ENCODE peak calls at places on chromosomes 13 and 19, in six cellular contexts. J, B, N, R, L and C are unnamed samples. For H3K36me3, the result is how much of the 10 kb centered on the place peaks cover.

GRCh38 chr13:101300531-101300930 is 115.8 kb downstream of the NALCN start:
- ATAC-seq in R (no peak), B (no peak), N (no peak), J (no peak), L (no peak), C (no peak)

GRCh38 chr19:35287713-35288112 is 4.2 kb upstream of the MAG start:
- ATAC-seq in L (no peak), R (no peak), N (no peak), B (no peak), J (no peak), C (no peak)

GRCh38 chr19:49676690-49677231 is 310 bp upstream of the PRMT1 start:
- ATAC-seq in R (peak), N (peak), L (peak), J (peak), B (peak), C (peak)

GRCh38 chr13:28991764-28992163 is 171.6 kb downstream of the MTUS2 start:
- ATAC-seq in J (no peak), B (peak), L (no peak), R (no peak), N (no peak), C (no peak)

GRCh38 chr13:101747039-101747438 is 294.6 kb downstream of the ITGBL1 start:
- ATAC-seq in B (no peak), N (no peak), R (no peak), J (no peak), L (no peak), C (no peak)

GRCh38 chr19:47698631-47699359 is 14.4 kb upstream of the EHD2 start:
- ATAC-seq in N (peak), L (no peak), R (no peak), B (no peak), J (no peak), C (no peak)

GRCh38 chr13:24911135-24911524 is 147.2 kb downstream of the RNF17 start:
- ATAC-seq in J (no peak), B (no peak), L (no peak), N (no peak), R (peak), C (no peak)

GRCh38 chr19:43839139-43839538 is 12.0 kb downstream of the ZNF283 start:
- ATAC-seq in L (no peak), R (no peak), J (no peak), B (no peak), N (no peak), C (no peak)

GRCh38 chr19:15433519-15434069 is 14.8 kb upstream of the AKAP8L start:
- ATAC-seq in B (no peak), J (no peak), R (no peak), N (no peak), L (no peak), C (no peak)

GRCh38 chr13:20995245-20995829 is 66.0 kb downstream of the LATS2 start:
- ATAC-seq in R (no peak), N (no peak), L (no peak), B (no peak), J (peak), C (no peak)

GRCh38 chr19:49339364-49340068 is 4.3 kb downstream of the CD37 start:
- ATAC-seq in B (peak), J (peak), R (peak), N (peak), L (peak), C (peak)

GRCh38 chr19:459724-460511 is 915 bp downstream of the SHC2 start:
- ATAC-seq in L (peak), J (peak), R (peak), B (peak), N (peak), C (peak)

GRCh38 chr19:16085115-16085514 is 8.8 kb downstream of the TPM4 start:
- ATAC-seq in J (no peak), R (peak), B (no peak), L (no peak), N (no peak), C (no peak)

GRCh38 chr13:44368599-44369368 is 4.8 kb upstream of the SERP2 start:
- ATAC-seq in B (no peak), R (no peak), J (no peak), N (no peak), L (no peak), C (no peak)

GRCh38 chr13:111011899-111012298 is 97.0 kb upstream of the ANKRD10 start:
- ATAC-seq in R (no peak), N (no peak), J (no peak), B (peak), L (no peak), C (no peak)

GRCh38 chr19:47035127-47035494 is 13.3 kb downstream of the TMEM160 start:
- ATAC-seq in B (no peak), J (no peak), N (no peak), L (peak), R (peak), C (no peak)

GRCh38 chr13:80224468-80224867 is 116.5 kb downstream of the SPRY2 start:
- ATAC-seq in B (no peak), R (no peak), N (no peak), J (no peak), L (no peak), C (no peak)

GRCh38 chr19:16061943-16062342 is 14.4 kb upstream of the TPM4 start:
- ATAC-seq in R (no peak), B (no peak), N (no peak), L (no peak), J (no peak), C (no peak)

GRCh38 chr13:40181203-40181845 is 485.1 kb downstream of the FOXO1 start:
- ATAC-seq in R (no peak), B (peak), L (no peak), J (peak), N (no peak), C (no peak)

GRCh38 chr13:50357586-50358118 is 342.4 kb downstream of the KCNRG start:
- ATAC-seq in L (peak), N (peak), J (peak), B (peak), R (peak), C (peak)

GRCh38 chr19:34201133-34201532 is 28.8 kb downstream of the LSM14A start:
- ATAC-seq in J (no peak), N (no peak), B (no peak), R (no peak), L (no peak), C (no peak)
- H3K36me3 ChIP-seq in J (under half), N (under half), B (half or more), R (under half), L (under half), C (under half)

DNA sequence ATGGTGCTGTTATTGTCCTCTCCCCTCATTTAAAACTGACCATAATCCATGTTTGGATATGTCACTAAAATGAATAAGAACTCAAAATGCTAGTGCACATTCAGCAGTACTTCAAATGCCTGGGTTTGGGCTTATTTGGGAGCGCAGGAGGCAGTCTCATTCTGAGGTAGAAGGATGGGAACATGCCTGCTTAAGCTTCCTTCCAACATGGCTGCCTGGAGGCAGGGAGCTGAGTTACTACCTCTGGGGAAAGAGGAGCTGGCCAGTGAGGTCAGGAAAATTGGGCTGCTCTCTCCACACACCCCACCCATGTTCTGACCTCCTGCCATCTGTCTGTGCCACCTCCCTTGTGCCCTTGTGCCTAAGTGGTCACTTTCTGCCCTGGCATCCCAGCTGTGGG is 85.7 kb downstream of the PTPRS start:
- ATAC-seq in L (no peak), R (no peak), N (no peak), J (no peak), B (no peak), C (no peak)
- H3K36me3 ChIP-seq in L (under half), R (under half), N (under half), J (under half), B (under half), C (half or more)

GRCh38 chr19:19050731-19051130 is 13.1 kb upstream of the SLC25A42 start:
- ATAC-seq in L (no peak), B (no peak), R (no peak), N (no peak), J (no peak), C (no peak)
- H3K36me3 ChIP-seq in L (under half), B (half or more), R (half or more), N (under half), J (under half), C (under half)

GRCh38 chr13:52177276-52177675 is 17.9 kb upstream of the NEK3 start:
- ATAC-seq in J (no peak), N (no peak), R (no peak), L (no peak), B (no peak), C (no peak)
- H3K36me3 ChIP-seq in J (under half), N (under half), R (under half), L (under half), B (half or more), C (under half)

DNA sequence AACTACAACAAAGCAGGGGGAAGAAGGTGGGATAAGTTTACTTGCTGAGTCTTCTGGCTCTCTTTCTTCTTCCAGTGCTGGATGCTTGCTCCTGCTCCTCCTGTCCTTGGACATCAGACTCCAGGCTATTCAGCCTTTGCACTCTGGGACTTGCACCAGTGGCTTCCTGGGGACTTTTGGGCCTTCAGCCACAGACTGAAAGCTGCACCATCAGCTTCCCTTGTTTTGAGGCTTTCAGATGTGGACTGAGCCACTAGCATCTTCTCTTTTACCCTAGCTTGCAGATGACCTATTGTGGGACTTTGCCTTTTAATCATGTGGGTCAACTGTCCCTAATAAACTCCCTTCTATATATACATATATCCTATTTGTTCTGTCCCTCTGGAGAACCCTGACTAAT is 173.0 kb upstream of the UFM1 start:
- ATAC-seq in B (no peak), N (no peak), R (no peak), J (no peak), L (no peak), C (no peak)
- H3K36me3 ChIP-seq in B (under half), N (under half), R (under half), J (under half), L (under half), C (under half)

DNA sequence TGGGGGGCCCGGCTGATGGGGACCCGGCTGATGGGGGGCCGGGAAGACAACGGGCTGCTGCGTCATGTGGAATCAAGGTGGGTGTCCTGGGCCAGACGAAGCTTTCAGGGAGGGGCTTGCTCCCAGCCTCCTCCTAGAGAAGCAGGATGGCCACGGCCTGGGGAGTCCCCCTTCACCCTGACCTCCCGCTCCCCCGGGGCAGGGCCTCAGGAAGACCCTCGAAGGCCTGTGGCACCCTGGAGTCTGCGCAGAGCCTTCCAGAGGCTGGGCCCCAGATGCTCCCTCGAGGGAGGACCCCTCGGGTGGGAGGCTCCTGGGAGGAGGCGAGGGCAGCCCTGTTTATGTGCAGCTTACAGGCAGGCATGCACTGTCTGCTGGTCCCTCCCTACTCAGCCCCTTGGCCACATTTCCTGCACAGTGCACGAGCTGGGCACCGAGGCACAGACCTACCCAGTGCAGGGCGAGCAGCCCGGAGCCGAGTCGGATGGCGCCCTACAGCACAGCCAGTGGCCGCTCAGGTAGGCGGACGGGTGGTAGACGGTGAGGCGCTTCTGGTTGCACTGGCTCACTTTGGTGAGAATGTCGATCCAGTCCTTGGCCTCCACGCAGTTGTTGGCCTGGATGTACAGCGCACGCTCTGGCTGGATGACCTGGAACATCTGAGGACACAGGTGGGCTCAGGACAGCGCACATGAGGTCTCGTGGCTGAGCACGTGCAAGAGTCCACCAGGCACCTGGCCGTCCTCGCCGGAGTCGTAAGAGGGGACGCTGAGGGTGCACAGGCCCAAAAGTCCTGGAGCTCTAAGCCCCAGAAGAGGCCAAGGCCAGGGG is 22.4 kb upstream of the C13orf46 start:
- ATAC-seq in N (no peak), L (peak), R (no peak), B (no peak), J (no peak), C (no peak)
- H3K36me3 ChIP-seq in N (under half), L (under half), R (half or more), B (under half), J (under half), C (under half)

DNA sequence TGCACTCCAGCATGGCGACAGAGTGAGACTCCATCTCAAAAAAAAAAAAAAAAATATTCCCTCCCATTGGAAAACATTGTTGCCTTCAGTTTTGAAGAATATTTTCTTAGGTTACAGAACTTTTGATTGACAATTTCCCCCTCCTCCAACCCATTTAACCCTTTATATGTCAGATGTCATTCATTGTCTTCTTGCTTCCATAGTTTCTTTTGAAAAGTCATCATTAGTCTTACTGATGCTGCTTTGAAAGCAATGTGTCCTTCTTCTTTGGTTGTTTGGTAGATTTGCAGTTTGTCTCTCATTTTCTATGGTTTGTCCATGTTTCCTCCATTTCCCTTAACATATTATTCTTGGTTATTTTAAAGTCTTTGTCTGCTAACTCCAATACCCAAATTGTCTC is 25.4 kb downstream of the ZNF558 start:
- ATAC-seq in L (no peak), N (no peak), B (no peak), R (no peak), J (no peak), C (no peak)
- H3K36me3 ChIP-seq in L (under half), N (under half), B (under half), R (under half), J (under half), C (under half)

DNA sequence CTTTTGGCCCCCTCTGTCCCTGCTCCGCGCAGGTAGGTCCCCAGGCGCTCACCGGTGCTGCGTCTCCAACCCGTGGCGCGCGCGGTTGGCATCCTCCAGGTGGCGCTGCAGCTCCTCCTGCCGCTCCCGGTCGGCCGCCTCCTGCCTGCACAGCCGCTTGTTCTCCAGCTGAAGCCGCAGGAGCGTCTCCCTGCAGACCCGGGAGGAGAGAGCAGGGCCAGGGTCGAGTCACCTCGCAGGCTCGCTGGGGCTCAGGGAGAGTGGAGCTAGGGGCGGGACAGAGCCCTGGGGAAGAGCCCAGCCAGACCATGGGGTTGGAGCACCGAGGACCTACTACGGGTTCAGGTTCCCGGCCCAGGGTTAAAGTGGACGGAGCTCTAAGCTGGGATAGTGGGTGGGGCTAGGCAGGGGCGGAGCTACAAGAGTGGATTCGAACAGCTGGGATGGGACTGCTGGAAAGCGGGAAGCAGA is 9.3 kb downstream of the HOOK2 start:
- ATAC-seq in L (peak), N (peak), B (peak), J (peak), R (peak), C (peak)
- H3K36me3 ChIP-seq in L (under half), N (under half), B (half or more), J (under half), R (under half), C (under half)